ENCODE peak calls at places on chromosomes 2 and 18, in nine cellular contexts. One of them, this sample, is unnamed.
A peak's percentile ranks its signal among the peaks of the same experiment; 100 is the strongest.

GRCh38 chr2:38091757-38092156 is 15.8 kb upstream of the CYP1B1 start:
- DNase-seq in glomerular endothelial cell: no peak
- DNase-seq in mammary epithelial cell: no peak
- DNase-seq in NAMALWA: no peak
- DNase-seq in uterus: no peak
- DNase-seq in cardiac fibroblast: no peak
- DNase-seq in small intestine: no peak
- DNase-seq in EL: no peak
- DNase-seq in pulmonary artery endothelial cell: no peak
- DNase-seq in this sample: peak; percentile 98

GRCh38 chr2:105933906-105934305 is 189.2 kb downstream of the NCK2 start:
- DNase-seq in cardiac fibroblast: no peak
- DNase-seq in glomerular endothelial cell: no peak
- DNase-seq in pulmonary artery endothelial cell: no peak
- DNase-seq in uterus: no peak
- DNase-seq in NAMALWA: peak; percentile 6
- DNase-seq in small intestine: no peak
- DNase-seq in EL: no peak
- DNase-seq in mammary epithelial cell: no peak
- DNase-seq in this sample: peak; percentile 15

GRCh38 chr2:131035112-131035825 is 58.0 kb downstream of the FAM168B start:
- DNase-seq in glomerular endothelial cell: no peak
- DNase-seq in small intestine: no peak
- DNase-seq in uterus: no peak
- DNase-seq in NAMALWA: no peak
- DNase-seq in cardiac fibroblast: no peak
- DNase-seq in pulmonary artery endothelial cell: no peak
- DNase-seq in mammary epithelial cell: no peak
- DNase-seq in EL: no peak
- DNase-seq in this sample: no peak

GRCh38 chr2:79370976-79371550 is 141.8 kb upstream of the CTNNA2 start:
- DNase-seq in small intestine: no peak
- DNase-seq in cardiac fibroblast: no peak
- DNase-seq in uterus: no peak
- DNase-seq in mammary epithelial cell: no peak
- DNase-seq in NAMALWA: no peak
- DNase-seq in glomerular endothelial cell: no peak
- DNase-seq in pulmonary artery endothelial cell: no peak
- DNase-seq in EL: no peak
- DNase-seq in this sample: no peak

GRCh38 chr2:11567631-11568031 is 33.8 kb downstream of the GREB1 start:
- DNase-seq in glomerular endothelial cell: no peak
- DNase-seq in EL: no peak
- DNase-seq in pulmonary artery endothelial cell: no peak
- DNase-seq in small intestine: no peak
- DNase-seq in mammary epithelial cell: no peak
- DNase-seq in cardiac fibroblast: no peak
- DNase-seq in uterus: peak; percentile 38
- DNase-seq in NAMALWA: no peak
- DNase-seq in this sample: no peak

GRCh38 chr2:219675206-219675605 is 47.8 kb downstream of the SLC4A3 start:
- DNase-seq in pulmonary artery endothelial cell: no peak
- DNase-seq in glomerular endothelial cell: no peak
- DNase-seq in NAMALWA: no peak
- DNase-seq in uterus: no peak
- DNase-seq in cardiac fibroblast: no peak
- DNase-seq in EL: no peak
- DNase-seq in mammary epithelial cell: peak; percentile 39
- DNase-seq in small intestine: no peak
- DNase-seq in this sample: no peak

GRCh38 chr2:25617948-25618646 is 55.3 kb downstream of the DTNB start:
- DNase-seq in cardiac fibroblast: peak; percentile 84
- DNase-seq in glomerular endothelial cell: peak; percentile 72
- DNase-seq in uterus: no peak
- DNase-seq in EL: peak; percentile 73
- DNase-seq in NAMALWA: no peak
- DNase-seq in mammary epithelial cell: peak; percentile 54
- DNase-seq in small intestine: no peak
- DNase-seq in pulmonary artery endothelial cell: peak; percentile 90
- DNase-seq in this sample: no peak

GRCh38 chr2:88692187-88692586 is 714 bp downstream of the RPIA start:
- DNase-seq in mammary epithelial cell: no peak
- DNase-seq in uterus: no peak
- DNase-seq in small intestine: peak; percentile 37
- DNase-seq in pulmonary artery endothelial cell: no peak
- DNase-seq in NAMALWA: peak; percentile 64
- DNase-seq in glomerular endothelial cell: no peak
- DNase-seq in EL: peak; percentile 31
- DNase-seq in cardiac fibroblast: peak; percentile 19
- DNase-seq in this sample: peak; percentile 62

GRCh38 chr18:5879479-5879882 is 15.8 kb downstream of the TMEM200C start:
- DNase-seq in cardiac fibroblast: peak; percentile 59
- DNase-seq in mammary epithelial cell: peak; percentile 8
- DNase-seq in EL: peak; percentile 17
- DNase-seq in glomerular endothelial cell: no peak
- DNase-seq in NAMALWA: peak; percentile 30
- DNase-seq in uterus: no peak
- DNase-seq in small intestine: peak; percentile 30
- DNase-seq in pulmonary artery endothelial cell: no peak
- DNase-seq in this sample: peak; percentile 24

GRCh38 chr18:33107511-33107910 is 333.0 kb downstream of the CCDC178 start:
- DNase-seq in NAMALWA: no peak
- DNase-seq in cardiac fibroblast: no peak
- DNase-seq in uterus: no peak
- DNase-seq in mammary epithelial cell: no peak
- DNase-seq in EL: no peak
- DNase-seq in glomerular endothelial cell: no peak
- DNase-seq in small intestine: no peak
- DNase-seq in pulmonary artery endothelial cell: no peak
- DNase-seq in this sample: no peak

GRCh38 chr2:161427413-161428239 is 11.5 kb downstream of the TBR1 start:
- DNase-seq in glomerular endothelial cell: no peak
- DNase-seq in pulmonary artery endothelial cell: no peak
- DNase-seq in cardiac fibroblast: no peak
- DNase-seq in EL: no peak
- DNase-seq in uterus: no peak
- DNase-seq in mammary epithelial cell: no peak
- DNase-seq in small intestine: no peak
- DNase-seq in NAMALWA: no peak
- DNase-seq in this sample: no peak

GRCh38 chr18:75128051-75128605 is 80.8 kb downstream of the PTGR3 start:
- DNase-seq in glomerular endothelial cell: no peak
- DNase-seq in pulmonary artery endothelial cell: no peak
- DNase-seq in cardiac fibroblast: no peak
- DNase-seq in NAMALWA: no peak
- DNase-seq in mammary epithelial cell: no peak
- DNase-seq in uterus: no peak
- DNase-seq in small intestine: no peak
- DNase-seq in EL: no peak
- DNase-seq in this sample: no peak

GRCh38 chr2:29009270-29009669 is 28.2 kb downstream of the TOGARAM2 start:
- DNase-seq in cardiac fibroblast: no peak
- DNase-seq in pulmonary artery endothelial cell: no peak
- DNase-seq in EL: no peak
- DNase-seq in NAMALWA: no peak
- DNase-seq in uterus: no peak
- DNase-seq in glomerular endothelial cell: no peak
- DNase-seq in small intestine: no peak
- DNase-seq in mammary epithelial cell: no peak
- DNase-seq in this sample: no peak

GRCh38 chr2:96690306-96691021 is 47.9 kb downstream of the FER1L5 start:
- DNase-seq in pulmonary artery endothelial cell: no peak
- DNase-seq in NAMALWA: no peak
- DNase-seq in mammary epithelial cell: no peak
- DNase-seq in EL: no peak
- DNase-seq in cardiac fibroblast: no peak
- DNase-seq in uterus: no peak
- DNase-seq in glomerular endothelial cell: no peak
- DNase-seq in small intestine: no peak
- DNase-seq in this sample: no peak

GRCh38 chr2:104140361-104140760 is 713.6 kb upstream of the POU3F3 start:
- DNase-seq in pulmonary artery endothelial cell: no peak
- DNase-seq in uterus: no peak
- DNase-seq in glomerular endothelial cell: no peak
- DNase-seq in EL: no peak
- DNase-seq in mammary epithelial cell: no peak
- DNase-seq in NAMALWA: no peak
- DNase-seq in small intestine: no peak
- DNase-seq in cardiac fibroblast: no peak
- DNase-seq in this sample: no peak

GRCh38 chr2:149290662-149291061 is 39.7 kb upstream of the LYPD6 start:
- DNase-seq in uterus: no peak
- DNase-seq in glomerular endothelial cell: no peak
- DNase-seq in EL: no peak
- DNase-seq in NAMALWA: no peak
- DNase-seq in cardiac fibroblast: no peak
- DNase-seq in pulmonary artery endothelial cell: no peak
- DNase-seq in mammary epithelial cell: no peak
- DNase-seq in small intestine: no peak
- DNase-seq in this sample: no peak

GRCh38 chr2:104857262-104858221 is 3.6 kb downstream of the POU3F3 start:
- DNase-seq in cardiac fibroblast: no peak
- DNase-seq in pulmonary artery endothelial cell: no peak
- DNase-seq in mammary epithelial cell: no peak
- DNase-seq in small intestine: peak; percentile 15
- DNase-seq in glomerular endothelial cell: no peak
- DNase-seq in EL: no peak
- DNase-seq in NAMALWA: no peak
- DNase-seq in uterus: no peak
- DNase-seq in this sample: peak; percentile 35

GRCh38 chr2:121089005-121089510 is 195.9 kb downstream of the TFCP2L1 start:
- DNase-seq in uterus: no peak
- DNase-seq in EL: no peak
- DNase-seq in glomerular endothelial cell: no peak
- DNase-seq in pulmonary artery endothelial cell: no peak
- DNase-seq in cardiac fibroblast: no peak
- DNase-seq in mammary epithelial cell: no peak
- DNase-seq in NAMALWA: no peak
- DNase-seq in small intestine: no peak
- DNase-seq in this sample: peak; percentile 91

GRCh38 chr2:176106636-176107539 is at the start of gene HOXD11:
- DNase-seq in NAMALWA: no peak
- DNase-seq in small intestine: peak; percentile 32
- DNase-seq in mammary epithelial cell: peak; percentile 70
- DNase-seq in cardiac fibroblast: no peak
- DNase-seq in glomerular endothelial cell: no peak
- DNase-seq in EL: peak; percentile 53
- DNase-seq in uterus: peak; percentile 88
- DNase-seq in pulmonary artery endothelial cell: no peak
- DNase-seq in this sample: peak; percentile 69

GRCh38 chr2:133836691-133837090 is 268.4 kb upstream of the NCKAP5 start:
- DNase-seq in NAMALWA: no peak
- DNase-seq in small intestine: no peak
- DNase-seq in cardiac fibroblast: no peak
- DNase-seq in EL: peak; percentile 33
- DNase-seq in glomerular endothelial cell: no peak
- DNase-seq in pulmonary artery endothelial cell: no peak
- DNase-seq in mammary epithelial cell: no peak
- DNase-seq in uterus: no peak
- DNase-seq in this sample: no peak

GRCh38 chr2:85865539-85866164 is 23.1 kb downstream of the ST3GAL5 start:
- DNase-seq in EL: no peak
- DNase-seq in cardiac fibroblast: peak; percentile 17
- DNase-seq in small intestine: no peak
- DNase-seq in pulmonary artery endothelial cell: no peak
- DNase-seq in uterus: no peak
- DNase-seq in NAMALWA: no peak
- DNase-seq in mammary epithelial cell: peak; percentile 73
- DNase-seq in glomerular endothelial cell: no peak
- DNase-seq in this sample: no peak

GRCh38 chr2:33210626-33211025 is 263.9 kb downstream of the LTBP1 start:
- DNase-seq in glomerular endothelial cell: peak; percentile 85
- DNase-seq in NAMALWA: no peak
- DNase-seq in pulmonary artery endothelial cell: peak; percentile 85
- DNase-seq in mammary epithelial cell: peak; percentile 93
- DNase-seq in cardiac fibroblast: peak; percentile 94
- DNase-seq in EL: peak; percentile 93
- DNase-seq in uterus: peak; percentile 35
- DNase-seq in small intestine: no peak
- DNase-seq in this sample: no peak

GRCh38 chr2:196335238-196335637 is 163.9 kb upstream of the STK17B start:
- DNase-seq in pulmonary artery endothelial cell: no peak
- DNase-seq in NAMALWA: no peak
- DNase-seq in glomerular endothelial cell: no peak
- DNase-seq in EL: peak; percentile 94
- DNase-seq in cardiac fibroblast: peak; percentile 77
- DNase-seq in uterus: no peak
- DNase-seq in small intestine: no peak
- DNase-seq in mammary epithelial cell: no peak
- DNase-seq in this sample: no peak

GRCh38 chr18:35122586-35123224 is 81.5 kb downstream of the MAPRE2 start:
- DNase-seq in mammary epithelial cell: no peak
- DNase-seq in uterus: no peak
- DNase-seq in NAMALWA: no peak
- DNase-seq in pulmonary artery endothelial cell: no peak
- DNase-seq in glomerular endothelial cell: no peak
- DNase-seq in small intestine: no peak
- DNase-seq in cardiac fibroblast: peak; percentile 7
- DNase-seq in EL: no peak
- DNase-seq in this sample: peak; percentile 8